ENCODE peak calls at places on chromosomes 1 and 21, in four cellular contexts. Q is GM12878, R is IMR-90, L is K562. P is an unnamed sample.

GRCh38 chr1:84008631-84009030 is 9.7 kb upstream of the TTLL7 start:
- DNase-seq in R (no peak), L (no peak), Q (no peak), P (no peak)

GRCh38 chr1:183030053-183030452 is 6.8 kb downstream of the LAMC1 start:
- DNase-seq in R (no peak), L (no peak), Q (no peak), P (no peak)

GRCh38 chr1:82177190-82177589 is 376.5 kb downstream of the ADGRL2 start:
- DNase-seq in R (no peak), Q (no peak), L (no peak), P (peak)

GRCh38 chr1:247079141-247079874 is 697 bp upstream of the ZNF670 start:
- DNase-seq in Q (no peak), R (no peak), L (no peak), P (no peak)

GRCh38 chr21:31665397-31665796 is 5.9 kb downstream of the SOD1 start:
- DNase-seq in Q (no peak), L (no peak), R (peak), P (no peak)

GRCh38 chr1:77899647-77900320 is 11.4 kb downstream of the NEXN start:
- DNase-seq in R (peak), Q (no peak), L (no peak), P (peak)

GRCh38 chr1:68116643-68117235 is 66.3 kb upstream of the DIRAS3 start:
- DNase-seq in Q (no peak), L (peak), R (peak), P (peak)

GRCh38 chr1:198462365-198463025 is 78.0 kb downstream of the ATP6V1G3 start:
- DNase-seq in Q (no peak), R (peak), L (no peak), P (peak)

GRCh38 chr1:110084226-110085078 is 14.0 kb upstream of the ALX3 start:
- DNase-seq in Q (peak), L (no peak), R (peak), P (peak)

GRCh38 chr1:108598340-108598739 is 38.4 kb downstream of the EEIG2 start:
- DNase-seq in Q (no peak), R (peak), L (no peak), P (no peak)

GRCh38 chr1:102838016-102838415 is 270.3 kb downstream of the COL11A1 start:
- DNase-seq in R (peak), L (no peak), Q (no peak), P (no peak)

GRCh38 chr1:17606826-17607440 is 67.4 kb downstream of the ARHGEF10L start:
- DNase-seq in R (peak), L (peak), Q (no peak), P (peak)

GRCh38 chr1:232352956-232353355 is 277.0 kb downstream of the SIPA1L2 start:
- DNase-seq in L (no peak), R (no peak), Q (no peak), P (no peak)

GRCh38 chr1:231523816-231524215 is 4.7 kb upstream of the TSNAX start:
- DNase-seq in R (peak), L (no peak), Q (no peak), P (no peak)

GRCh38 chr21:27681841-27682240 is 715.0 kb upstream of the ADAMTS5 start:
- DNase-seq in Q (no peak), L (no peak), R (peak), P (peak)

GRCh38 chr1:228342627-228343210 is 63.9 kb downstream of the TRIM11 start:
- DNase-seq in Q (no peak), R (no peak), L (no peak), P (no peak)

GRCh38 chr1:24075946-24076345 is 36.0 kb downstream of the MYOM3 start:
- DNase-seq in R (no peak), Q (no peak), L (no peak), P (no peak)

GRCh38 chr1:197182716-197183115 is 36.2 kb upstream of the ASPM start:
- DNase-seq in R (no peak), L (no peak), Q (no peak), P (no peak)

GRCh38 chr1:6554907-6555778 is at the start of gene TAS1R1:
- DNase-seq in Q (no peak), R (no peak), L (no peak), P (no peak)

GRCh38 chr1:1090424-1091343 is 16.6 kb upstream of the RNF223 start:
- DNase-seq in L (no peak), R (no peak), Q (no peak), P (no peak)

GRCh38 chr1:30982937-30983336 is 74.4 kb upstream of the SDC3 start:
- DNase-seq in Q (no peak), L (no peak), R (peak), P (no peak)

GRCh38 chr1:10825592-10825991 is 29.1 kb upstream of the CASZ1 start:
- DNase-seq in R (no peak), L (no peak), Q (no peak), P (no peak)

GRCh38 chr21:41611966-41612606 is 104.1 kb upstream of the TMPRSS2 start:
- DNase-seq in L (peak), R (peak), Q (no peak), P (no peak)

GRCh38 chr1:31372961-31373896 is at the start of gene FABP3:
- DNase-seq in R (peak), L (peak), Q (no peak), P (peak)

GRCh38 chr1:11335417-11336070 is 62.5 kb downstream of the UBIAD1 start:
- DNase-seq in L (no peak), Q (peak), R (no peak), P (no peak)

GRCh38 chr1:69858534-69858933 is 290.8 kb downstream of the LRRC7 start:
- DNase-seq in R (no peak), L (no peak), Q (no peak), P (peak)

GRCh38 chr1:183633676-183634343 is 1.8 kb downstream of the ARPC5 start:
- DNase-seq in R (peak), L (peak), Q (peak), P (peak)

GRCh38 chr1:203052556-203053059 is 26.3 kb downstream of the PPFIA4 start:
- DNase-seq in R (no peak), Q (no peak), L (no peak), P (no peak)

GRCh38 chr1:167305705-167306277 is 85.1 kb downstream of the POU2F1 start:
- DNase-seq in L (no peak), Q (no peak), R (no peak), P (peak)

GRCh38 chr1:195717651-195718050 is 890.6 kb downstream of the KCNT2 start:
- DNase-seq in R (peak), Q (no peak), L (no peak), P (no peak)

GRCh38 chr1:49229555-49229954 is 452.9 kb upstream of the BEND5 start:
- DNase-seq in Q (no peak), L (no peak), R (no peak), P (no peak)

GRCh38 chr21:31387560-31388186 is 43.6 kb upstream of the TIAM1 start:
- DNase-seq in Q (no peak), L (no peak), R (no peak), P (no peak)

GRCh38 chr1:76547916-76548315 is 319.4 kb upstream of the ST6GALNAC5 start:
- DNase-seq in L (no peak), Q (no peak), R (no peak), P (no peak)

GRCh38 chr1:201504799-201505504 is 2.0 kb downstream of the CSRP1 start:
- DNase-seq in Q (no peak), L (no peak), R (no peak), P (no peak)
- H2AFZ ChIP-seq in Q (no peak), L (no peak), R (no peak), P (no peak)

GRCh38 chr1:243420369-243420768 is 164.5 kb downstream of the SDCCAG8 start:
- DNase-seq in R (no peak), Q (no peak), L (no peak), P (no peak)

GRCh38 chr1:243422362-243422761 is 166.5 kb downstream of the SDCCAG8 start:
- DNase-seq in Q (no peak), R (no peak), L (no peak), P (no peak)

GRCh38 chr1:243421784-243422183 is 165.9 kb downstream of the SDCCAG8 start:
- DNase-seq in Q (no peak), R (peak), L (no peak), P (no peak)

GRCh38 chr1:243416510-243416909 is 160.7 kb downstream of the SDCCAG8 start:
- DNase-seq in L (no peak), Q (no peak), R (no peak), P (no peak)

GRCh38 chr1:243420968-243421675 is 165.3 kb downstream of the SDCCAG8 start:
- DNase-seq in Q (no peak), R (no peak), L (no peak), P (no peak)
- TF ChIP-seq FOS in Q (no peak), R (no peak), L (no peak), P (no peak)

DNA sequence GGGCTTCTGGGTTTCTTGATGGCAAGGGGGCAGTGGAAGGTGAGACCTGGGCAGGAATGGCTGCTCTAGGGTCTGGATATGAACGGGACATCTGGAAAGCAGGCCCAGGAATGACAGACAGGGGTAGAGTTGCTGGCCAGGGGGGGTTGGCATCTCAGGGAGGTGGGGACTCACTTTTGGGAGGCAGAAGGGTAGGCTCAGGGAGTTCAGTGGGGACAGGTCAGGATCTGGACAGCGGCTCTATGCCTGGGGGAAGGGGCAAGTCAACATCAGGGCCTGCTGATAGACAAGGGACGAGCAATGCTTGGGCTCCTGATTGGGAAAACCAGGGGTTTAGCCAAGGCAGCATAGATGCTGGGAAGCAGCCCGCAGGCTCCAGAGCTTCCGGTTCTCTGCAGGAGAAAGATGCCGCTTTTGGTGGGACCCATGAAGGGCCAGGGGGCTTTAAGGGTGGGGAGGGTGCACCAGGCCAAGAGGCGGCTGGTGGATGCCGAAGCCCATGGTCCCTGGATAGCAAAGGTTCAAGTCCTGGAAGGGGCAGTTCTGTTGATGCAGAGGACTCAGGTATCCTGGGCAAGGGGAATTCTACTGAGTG is 21.9 kb downstream of the IGFN1 start:
- DNase-seq in R (no peak), Q (no peak), L (no peak), P (no peak)
- H2AFZ ChIP-seq in R (no peak), Q (no peak), L (no peak), P (no peak)

GRCh38 chr21:35812679-35813078 is 247.6 kb downstream of the SETD4 start:
- DNase-seq in L (no peak), R (no peak), Q (no peak), P (no peak)

GRCh38 chr21:35814858-35815619 is 245.3 kb downstream of the SETD4 start:
- DNase-seq in R (no peak), Q (no peak), L (no peak), P (no peak)

GRCh38 chr21:35810431-35810970 is 249.8 kb downstream of the SETD4 start:
- DNase-seq in Q (no peak), L (no peak), R (no peak), P (no peak)

DNA sequence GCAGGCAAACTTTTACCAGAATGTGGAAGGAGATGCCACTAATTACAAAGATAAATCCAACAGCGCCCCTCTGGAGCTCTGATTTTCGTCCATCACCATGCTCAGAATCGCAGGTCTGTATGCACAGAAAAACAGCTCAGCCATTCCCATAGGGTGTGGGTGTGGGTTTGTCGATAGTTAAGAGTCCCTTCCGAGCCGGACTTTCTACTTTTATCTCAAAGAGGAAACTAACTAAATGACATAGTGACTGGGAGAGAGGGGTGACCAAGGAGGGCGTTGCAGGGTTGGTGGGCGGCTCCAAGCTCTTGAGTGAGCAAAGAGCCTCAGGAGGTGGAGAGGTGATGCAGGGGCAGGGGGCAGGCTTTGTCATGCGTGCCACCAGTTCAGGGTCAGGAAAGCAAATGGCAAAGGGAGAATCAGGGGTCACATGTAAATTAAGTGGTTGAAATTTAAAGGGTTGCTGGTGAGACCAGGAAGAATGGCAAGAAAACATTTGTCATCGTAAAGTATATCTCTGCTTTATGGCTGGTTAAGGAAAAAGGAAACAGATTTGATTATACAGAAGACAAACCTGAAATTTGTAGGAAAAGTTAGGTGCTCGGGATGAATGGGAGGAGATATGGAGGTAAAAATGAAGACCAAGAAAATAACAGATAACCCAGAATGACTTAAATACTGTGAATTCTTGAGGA is 249.1 kb downstream of the SETD4 start:
- DNase-seq in R (no peak), Q (no peak), L (no peak), P (no peak)
- TF ChIP-seq FOS in R (no peak), Q (no peak), L (no peak), P (no peak)

DNA sequence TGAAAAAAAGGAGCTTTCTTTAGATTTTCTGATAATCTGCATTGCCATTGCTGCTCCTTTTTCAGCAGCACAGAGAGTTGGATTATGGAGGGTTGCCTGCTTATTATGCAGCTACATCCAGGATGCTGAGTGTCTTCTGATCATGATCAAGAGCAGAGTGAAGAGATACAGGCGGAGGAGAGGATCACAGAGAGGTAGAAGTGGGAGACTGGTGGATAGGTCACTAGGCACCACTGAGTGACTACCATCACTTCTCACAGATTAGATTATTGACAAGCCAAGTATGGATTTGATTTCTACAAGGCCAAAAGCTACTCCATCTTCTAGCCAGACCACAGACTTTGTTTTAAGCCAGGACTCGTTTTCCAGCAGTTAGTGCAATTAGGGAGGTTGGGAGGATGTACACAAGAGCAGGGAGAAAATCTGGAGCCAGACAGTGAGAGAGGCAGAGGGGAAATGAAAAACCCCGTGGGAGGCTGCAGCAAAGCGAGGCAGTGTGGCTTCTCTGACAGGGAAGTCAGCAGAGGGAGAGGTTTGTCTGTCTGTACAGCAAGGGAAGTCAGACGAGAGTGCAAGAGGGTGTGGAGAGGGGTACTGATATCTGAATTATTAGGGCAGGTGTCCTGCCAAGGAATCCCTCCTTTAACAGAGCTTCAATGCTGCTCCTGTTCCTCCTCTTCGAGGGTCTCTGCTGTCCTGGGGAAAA is at the start of gene CD1E:
- DNase-seq in L (no peak), R (no peak), Q (no peak), P (no peak)
- H2AFZ ChIP-seq in L (no peak), R (no peak), Q (no peak), P (no peak)

DNA sequence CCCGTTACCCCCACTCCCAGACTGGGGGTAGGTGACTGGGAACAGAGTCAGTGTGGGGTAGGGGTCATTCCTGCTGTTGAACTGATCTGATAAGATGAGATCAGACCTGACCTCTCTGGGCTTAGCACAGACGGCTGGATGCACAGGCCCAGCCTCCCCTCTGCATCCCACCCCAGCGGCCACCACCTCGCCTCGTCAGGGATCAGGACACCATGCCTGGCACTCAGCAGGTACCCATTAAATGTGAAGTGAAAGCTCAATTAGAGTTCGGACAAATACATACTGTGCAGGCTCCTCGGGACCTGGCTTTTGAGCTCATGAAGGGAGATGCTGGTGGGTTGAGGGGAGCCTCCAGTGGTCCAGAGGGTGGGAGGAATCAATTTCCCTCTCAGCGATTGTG is 15.7 kb downstream of the SOX13 start:
- DNase-seq in L (no peak), Q (no peak), R (no peak), P (no peak)
- TF ChIP-seq FOS in L (no peak), Q (no peak), R (no peak), P (no peak)

DNA sequence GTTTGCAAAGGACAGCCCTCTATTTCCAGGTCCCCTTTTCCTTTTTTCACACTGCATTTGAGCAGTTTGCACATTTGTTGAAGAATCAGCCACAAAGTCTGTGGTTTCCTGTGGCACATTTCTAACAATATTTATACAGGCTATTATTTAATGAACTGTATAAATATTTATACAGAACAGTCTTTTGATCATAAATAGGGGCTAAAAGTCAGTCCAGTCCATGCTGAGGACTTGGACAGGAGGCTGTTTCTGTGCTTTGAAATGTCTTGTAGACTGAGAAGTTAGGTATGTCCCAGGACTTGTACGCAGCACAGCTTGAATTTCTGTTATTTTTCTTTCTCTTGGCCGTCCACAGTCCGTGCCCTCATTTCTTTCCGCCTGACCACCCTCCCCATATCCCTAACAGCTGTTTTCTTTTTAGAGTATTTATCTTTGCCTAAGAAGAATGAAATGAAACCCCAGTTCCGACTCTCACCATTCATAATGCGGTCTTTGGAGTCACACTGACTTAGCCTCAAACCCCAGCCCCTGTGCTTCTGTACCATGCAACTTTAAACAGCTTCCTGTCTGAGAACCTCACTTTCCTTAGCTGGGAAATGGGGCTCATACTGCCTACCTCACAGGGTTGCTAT is 19.7 kb downstream of the FGGY start:
- DNase-seq in Q (peak), R (peak), L (no peak), P (peak)
- H2AFZ ChIP-seq in Q (no peak), R (peak), L (no peak), P (peak)

GRCh38 chr1:161721738-161722343 is 497 bp downstream of the FCRLB start:
- DNase-seq in L (peak), Q (no peak), R (peak), P (no peak)
- TF ChIP-seq FOS in L (peak), Q (no peak), R (peak), P (peak)

GRCh38 chr21:34362136-34362444 is 1.7 kb upstream of the KCNE2 start:
- DNase-seq in L (no peak), Q (no peak), R (no peak), P (no peak)
- H2AFZ ChIP-seq in L (peak), Q (peak), R (no peak), P (peak)

P was measured in endothelial cell of umbilical vein.